ENCODE peak calls at places on chromosomes 4 and X, in six cellular contexts. One of them, this sample, is unnamed.

GRCh38 chr4:126799471-126799870 is 833.3 kb upstream of the INTU start:
- DNase-seq in GM12891: no peak
- DNase-seq in GM12878: no peak
- DNase-seq in H1: no peak
- DNase-seq in K562: no peak
- DNase-seq in HepG2: no peak
- DNase-seq in this sample: no peak

GRCh38 chr4:113635739-113636437 is 125.7 kb downstream of the CAMK2D start:
- DNase-seq in GM12891: no peak
- DNase-seq in GM12878: no peak
- DNase-seq in K562: no peak
- DNase-seq in H1: no peak
- DNase-seq in HepG2: no peak
- DNase-seq in this sample: no peak

GRCh38 chrX:29547877-29548276 is 667.5 kb upstream of the MAGEB2 start:
- DNase-seq in HepG2: no peak
- DNase-seq in GM12878: no peak
- DNase-seq in H1: no peak
- DNase-seq in K562: no peak
- DNase-seq in GM12891: no peak
- DNase-seq in this sample: no peak

GRCh38 chr4:101599620-101600019 is 190.9 kb upstream of the BANK1 start:
- DNase-seq in H1: no peak
- DNase-seq in GM12878: no peak
- DNase-seq in HepG2: no peak
- DNase-seq in K562: no peak
- DNase-seq in GM12891: no peak
- DNase-seq in this sample: no peak

GRCh38 chr4:189869236-189869635 is 71.4 kb upstream of the FRG1 start:
- DNase-seq in K562: no peak
- DNase-seq in HepG2: no peak
- DNase-seq in GM12878: no peak
- DNase-seq in GM12891: no peak
- DNase-seq in H1: no peak
- DNase-seq in this sample: no peak

GRCh38 chr4:1227817-1228216 is 21.1 kb downstream of the CTBP1 start:
- DNase-seq in HepG2: no peak
- DNase-seq in GM12891: no peak
- DNase-seq in H1: no peak
- DNase-seq in K562: no peak
- DNase-seq in GM12878: no peak
- DNase-seq in this sample: no peak

GRCh38 chr4:37864786-37865185 is 26.1 kb upstream of the TBC1D1 start:
- DNase-seq in GM12878: no peak
- DNase-seq in GM12891: no peak
- DNase-seq in HepG2: no peak
- DNase-seq in K562: no peak
- DNase-seq in H1: no peak
- DNase-seq in this sample: no peak

GRCh38 chr4:101981756-101982155 is 191.2 kb downstream of the BANK1 start:
- DNase-seq in GM12878: no peak
- DNase-seq in H1: no peak
- DNase-seq in K562: no peak
- DNase-seq in GM12891: no peak
- DNase-seq in HepG2: no peak
- DNase-seq in this sample: no peak

GRCh38 chr4:152981842-152982241 is 45.7 kb downstream of the FHDC1 start:
- DNase-seq in HepG2: no peak
- DNase-seq in GM12878: no peak
- DNase-seq in GM12891: no peak
- DNase-seq in K562: no peak
- DNase-seq in H1: no peak
- DNase-seq in this sample: no peak

GRCh38 chrX:106912864-106913263 is 7.3 kb upstream of the CLDN2 start:
- DNase-seq in GM12878: no peak
- DNase-seq in GM12891: no peak
- DNase-seq in K562: no peak
- DNase-seq in H1: no peak
- DNase-seq in HepG2: no peak
- DNase-seq in this sample: no peak

GRCh38 chrX:21972721-21973120 is 32.2 kb downstream of the SMS start:
- DNase-seq in K562: no peak
- DNase-seq in HepG2: no peak
- DNase-seq in GM12891: no peak
- DNase-seq in H1: no peak
- DNase-seq in GM12878: no peak
- DNase-seq in this sample: no peak

GRCh38 chr4:64581422-64581821 is 172.2 kb upstream of the TECRL start:
- DNase-seq in H1: no peak
- DNase-seq in GM12891: no peak
- DNase-seq in K562: no peak
- DNase-seq in HepG2: no peak
- DNase-seq in GM12878: no peak
- DNase-seq in this sample: no peak

GRCh38 chrX:48818866-48819265 is 7.4 kb upstream of the ERAS start:
- DNase-seq in HepG2: no peak
- DNase-seq in GM12878: no peak
- DNase-seq in GM12891: no peak
- DNase-seq in H1: no peak
- DNase-seq in K562: no peak
- DNase-seq in this sample: no peak

GRCh38 chr4:173056708-173057107 is 111.9 kb upstream of the GALNT7 start:
- DNase-seq in H1: no peak
- DNase-seq in K562: no peak
- DNase-seq in HepG2: no peak
- DNase-seq in GM12891: no peak
- DNase-seq in GM12878: no peak
- DNase-seq in this sample: no peak

GRCh38 chrX:107025538-107025937 is 25.5 kb upstream of the MORC4 start:
- DNase-seq in GM12891: no peak
- DNase-seq in GM12878: no peak
- DNase-seq in HepG2: peak
- DNase-seq in H1: no peak
- DNase-seq in K562: peak
- DNase-seq in this sample: no peak

GRCh38 chrX:2685886-2686285 is 5.2 kb upstream of the CD99 start:
- DNase-seq in H1: no peak
- DNase-seq in K562: no peak
- DNase-seq in GM12878: no peak
- DNase-seq in GM12891: no peak
- DNase-seq in HepG2: no peak
- DNase-seq in this sample: no peak
- TF ChIP-seq TAF1 in H1: no peak
- TF ChIP-seq TAF1 in K562: no peak
- TF ChIP-seq TAF1 in GM12878: no peak
- TF ChIP-seq TAF1 in GM12891: no peak
- TF ChIP-seq TAF1 in HepG2: no peak
- TF ChIP-seq TAF1 in this sample: no peak

GRCh38 chr4:25852105-25852504 is 10.7 kb downstream of the SEL1L3 start:
- DNase-seq in GM12891: no peak
- DNase-seq in H1: no peak
- DNase-seq in K562: no peak
- DNase-seq in HepG2: no peak
- DNase-seq in GM12878: no peak
- DNase-seq in this sample: no peak
- TF ChIP-seq POLR2AphosphoS5 in GM12891: no peak
- TF ChIP-seq POLR2AphosphoS5 in H1: no peak
- TF ChIP-seq POLR2AphosphoS5 in K562: no peak
- TF ChIP-seq POLR2AphosphoS5 in HepG2: no peak
- TF ChIP-seq POLR2AphosphoS5 in GM12878: no peak
- TF ChIP-seq POLR2AphosphoS5 in this sample: no peak

GRCh38 chrX:19343462-19344206 is at the start of gene PDHA1:
- DNase-seq in GM12891: peak
- DNase-seq in HepG2: peak
- DNase-seq in H1: peak
- DNase-seq in GM12878: peak
- DNase-seq in K562: peak
- DNase-seq in this sample: peak
- TF ChIP-seq POLR2A in GM12891: no peak
- TF ChIP-seq POLR2A in HepG2: peak
- TF ChIP-seq POLR2A in H1: no peak
- TF ChIP-seq POLR2A in GM12878: peak
- TF ChIP-seq POLR2A in K562: peak
- TF ChIP-seq POLR2A in this sample: peak

GRCh38 chr4:121898150-121898549 is 27.9 kb upstream of the BBS7 start:
- DNase-seq in GM12878: no peak
- DNase-seq in K562: no peak
- DNase-seq in HepG2: no peak
- DNase-seq in H1: no peak
- DNase-seq in GM12891: no peak
- DNase-seq in this sample: no peak
- TF ChIP-seq TAF1 in GM12878: no peak
- TF ChIP-seq TAF1 in K562: no peak
- TF ChIP-seq TAF1 in HepG2: no peak
- TF ChIP-seq TAF1 in H1: no peak
- TF ChIP-seq TAF1 in GM12891: no peak
- TF ChIP-seq TAF1 in this sample: no peak

GRCh38 chrX:54494970-54495813 is 842 bp downstream of the FGD1 start:
- DNase-seq in GM12878: no peak
- DNase-seq in K562: no peak
- DNase-seq in H1: peak
- DNase-seq in HepG2: no peak
- DNase-seq in GM12891: no peak
- DNase-seq in this sample: no peak
- TF ChIP-seq POLR2AphosphoS5 in GM12878: no peak
- TF ChIP-seq POLR2AphosphoS5 in K562: no peak
- TF ChIP-seq POLR2AphosphoS5 in H1: no peak
- TF ChIP-seq POLR2AphosphoS5 in HepG2: no peak
- TF ChIP-seq POLR2AphosphoS5 in GM12891: no peak
- TF ChIP-seq POLR2AphosphoS5 in this sample: no peak

This sample was measured in GM12892.